ENCODE peak calls at places on chromosomes 4 and X, in seven cellular contexts. O is anterior cingulate cortex; W is stimulated activated CD8-positive, alpha-beta memory T cell treated with anti-CD3 and anti-CD28 coated beads, Interleukin-4, amount 100 ng/mL, for 24 hours; U is brain microvascular endothelial cell; E is cardiac fibroblast; A is naive thymus-derived CD4-positive, alpha-beta T cell; R is activated CD4-positive, alpha-beta T cell treated with anti-CD3 and anti-CD28 coated beads, Interleukin-2, amount 10 ng/mL, durations not matched to agents 7 days and 5 days. L is an unnamed sample.

GRCh38 chrX:49172280-49172780 is 632 bp downstream of the PLP2 start:
- DNase-seq in O (peak), W (peak), U (no peak), E (peak), A (peak), R (peak), L (peak)

GRCh38 chr4:124632439-124632838 is 80.1 kb downstream of the ANKRD50 start:
- DNase-seq in O (no peak), W (no peak), U (no peak), E (no peak), A (no peak), R (no peak), L (no peak)

GRCh38 chr4:80097395-80098177 is 24.6 kb upstream of the ANTXR2 start:
- DNase-seq in O (no peak), W (no peak), U (peak), E (peak), A (no peak), R (no peak), L (peak)

GRCh38 chr4:87309625-87310024 is 13.1 kb downstream of the HSD17B13 start:
- DNase-seq in O (no peak), W (no peak), U (peak), E (peak), A (no peak), R (no peak), L (no peak)

GRCh38 chr4:37562592-37562991 is 123.6 kb downstream of the RELL1 start:
- DNase-seq in O (no peak), W (no peak), U (peak), E (peak), A (no peak), R (no peak), L (no peak)

GRCh38 chr4:113476800-113477199 is 284.7 kb downstream of the CAMK2D start:
- DNase-seq in O (no peak), W (peak), U (no peak), E (peak), A (no peak), R (no peak), L (no peak)

GRCh38 chr4:7323872-7324650 is 110.7 kb downstream of the PSAPL1 start:
- DNase-seq in O (no peak), W (no peak), U (no peak), E (no peak), A (no peak), R (no peak), L (peak)

GRCh38 chrX:12955882-12956703 is 18.8 kb upstream of the TMSB4X start:
- DNase-seq in O (peak), W (peak), U (peak), E (peak), A (no peak), R (peak), L (peak)

L was measured in SW480.